ENCODE peak calls at places on chromosomes 12 and 14, in eight cellular contexts. H is heart left ventricle, Z is esophagus squamous epithelium, E is lower lobe of right lung, B is left ventricle myocardium inferior, G is WERI-Rb-1, T is breast epithelium, W is psoas muscle. N is an unnamed sample. For H3K9me3, the result is how much of the 10 kb centered on the place peaks cover.

GRCh38 chr14:51653855-51654548 is 2.3 kb downstream of the FRMD6 start:
- DNase-seq in W (no peak), H (no peak), G (no peak), Z (no peak), E (no peak), T (no peak), B (no peak), N (no peak)

GRCh38 chr14:73796881-73797539 is 54.6 kb upstream of the PTGR2 start:
- DNase-seq in W (no peak), T (no peak), B (no peak), H (no peak), Z (no peak), E (no peak), G (no peak), N (no peak)

GRCh38 chr14:42277840-42278239 is 671.2 kb downstream of the LRFN5 start:
- DNase-seq in W (no peak), Z (no peak), T (no peak), E (no peak), G (no peak), H (no peak), B (no peak), N (no peak)

GRCh38 chr14:75182820-75183219 is 6.4 kb upstream of the TMED10 start:
- DNase-seq in W (no peak), H (no peak), B (no peak), T (no peak), Z (no peak), G (no peak), E (no peak), N (no peak)

GRCh38 chr14:91387135-91387849 is 30.3 kb downstream of the CCDC88C start:
- DNase-seq in T (no peak), B (no peak), G (peak), H (no peak), W (no peak), E (peak), Z (no peak), N (no peak)

GRCh38 chr12:54352891-54353874 is 11.1 kb downstream of the GPR84 start:
- DNase-seq in B (no peak), Z (no peak), W (no peak), H (no peak), G (peak), T (no peak), E (no peak), N (no peak)

GRCh38 chr12:121942145-121942718 is 23.8 kb downstream of the CFAP251 start:
- DNase-seq in E (no peak), W (no peak), Z (no peak), T (no peak), H (no peak), B (no peak), G (no peak), N (no peak)

GRCh38 chr14:59356298-59356697 is 108.9 kb downstream of the GPR135 start:
- DNase-seq in E (no peak), T (no peak), G (no peak), Z (no peak), H (no peak), W (no peak), B (no peak), N (no peak)

GRCh38 chr14:68137704-68138619 is 318.4 kb downstream of the RAD51B start:
- DNase-seq in W (peak), B (no peak), E (no peak), T (no peak), Z (no peak), H (no peak), G (no peak), N (peak)

GRCh38 chr12:26116829-26117228 is 8.0 kb downstream of the BHLHE41 start:
- DNase-seq in E (no peak), T (no peak), G (no peak), W (no peak), Z (no peak), B (no peak), H (no peak), N (no peak)

GRCh38 chr12:57793920-57794319 is 11.3 kb downstream of the TSFM start:
- DNase-seq in T (no peak), G (no peak), H (no peak), B (no peak), Z (no peak), W (no peak), E (no peak), N (no peak)

GRCh38 chr14:69719501-69719951 is 47.4 kb upstream of the SRSF5 start:
- DNase-seq in H (peak), Z (no peak), T (no peak), E (peak), W (peak), B (peak), G (no peak), N (peak)

DNA sequence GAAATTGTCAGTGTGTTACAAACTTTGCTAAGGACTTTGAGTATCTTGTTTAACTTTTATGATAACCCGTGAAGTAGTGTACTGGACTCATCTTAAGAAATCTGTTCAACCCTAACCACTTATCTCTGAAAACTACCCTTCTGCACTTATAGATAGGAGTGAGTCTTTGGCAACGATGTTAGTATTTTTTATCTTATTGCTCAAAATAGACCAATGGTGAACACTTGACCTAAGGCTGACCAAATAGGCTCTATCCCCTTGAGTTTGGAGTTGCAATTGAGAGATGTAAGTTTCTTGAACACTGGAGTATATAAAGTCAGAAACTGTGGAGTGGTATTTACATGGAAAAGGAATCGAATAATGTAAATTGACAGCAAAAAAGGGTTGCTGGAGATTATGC is 786.1 kb downstream of the TMTC2 start:
- DNase-seq in W (no peak), E (no peak), G (no peak), B (no peak), Z (no peak), H (no peak), T (no peak), N (no peak)
- H3K9me3 ChIP-seq in W (under half), E (under half), G (under half), B (under half), Z (under half), H (under half), T (under half), N (under half)

GRCh38 chr12:114838480-114838879 is 154.5 kb upstream of the TBX3 start:
- DNase-seq in E (no peak), W (no peak), T (no peak), B (no peak), G (no peak), Z (no peak), H (no peak), N (no peak)

GRCh38 chr12:114834621-114835020 is 150.6 kb upstream of the TBX3 start:
- DNase-seq in H (no peak), E (no peak), Z (no peak), T (no peak), W (no peak), G (no peak), B (no peak), N (no peak)

GRCh38 chr12:114841557-114842251 is 157.7 kb upstream of the TBX3 start:
- DNase-seq in W (no peak), E (no peak), T (no peak), B (no peak), Z (no peak), G (no peak), H (no peak), N (no peak)

GRCh38 chr12:114835031-114835430 is 151.1 kb upstream of the TBX3 start:
- DNase-seq in B (no peak), Z (no peak), T (no peak), H (no peak), W (no peak), G (no peak), E (no peak), N (no peak)

GRCh38 chr12:114836609-114837008 is 152.6 kb upstream of the TBX3 start:
- DNase-seq in E (no peak), T (no peak), G (no peak), W (no peak), H (no peak), B (no peak), Z (no peak), N (no peak)
- H3K9me3 ChIP-seq in E (under half), T (under half), G (under half), W (under half), H (under half), B (under half), Z (under half), N (under half)

GRCh38 chr12:71763682-71764379 is 9.2 kb downstream of the RAB21 start:
- DNase-seq in T (no peak), E (no peak), B (no peak), H (no peak), G (no peak), Z (no peak), W (no peak), N (no peak)

GRCh38 chr12:71766202-71766601 is 11.5 kb downstream of the RAB21 start:
- DNase-seq in G (no peak), Z (no peak), E (no peak), H (no peak), W (no peak), B (no peak), T (no peak), N (no peak)

GRCh38 chr12:71767183-71767582 is 12.5 kb downstream of the RAB21 start:
- DNase-seq in B (no peak), E (no peak), T (no peak), W (no peak), G (no peak), H (no peak), Z (no peak), N (no peak)

GRCh38 chr12:71768900-71769299 is 14.2 kb downstream of the RAB21 start:
- DNase-seq in B (no peak), W (no peak), E (no peak), H (no peak), G (no peak), Z (no peak), T (no peak), N (no peak)

GRCh38 chr12:71764587-71765321 is 10.1 kb downstream of the RAB21 start:
- DNase-seq in G (no peak), B (no peak), E (no peak), Z (no peak), T (no peak), W (no peak), H (no peak), N (no peak)
- H3K9me3 ChIP-seq in G (under half), B (under half), E (under half), Z (under half), T (under half), W (under half), H (under half), N (under half)

DNA sequence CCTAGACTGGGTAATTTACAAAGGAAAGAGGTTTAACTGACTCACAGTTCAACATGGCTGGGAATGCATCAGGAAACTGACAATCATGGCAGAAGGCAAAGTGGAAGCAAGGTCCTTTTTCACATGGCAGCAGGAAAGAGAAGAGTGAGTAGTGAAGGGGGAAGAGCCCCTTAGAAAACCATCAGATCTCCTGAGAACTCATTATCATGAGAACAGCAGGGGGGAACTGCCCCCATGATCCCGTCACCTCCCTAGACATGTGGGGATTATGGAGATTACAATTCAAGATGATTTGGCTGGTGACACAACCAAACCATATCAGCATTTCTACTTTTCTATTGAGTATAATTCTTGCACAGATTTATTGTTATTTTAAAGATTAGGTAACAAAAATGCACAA is 822.1 kb upstream of the FLRT2 start:
- DNase-seq in W (no peak), G (peak), B (no peak), Z (no peak), T (no peak), H (no peak), E (no peak), N (no peak)
- H3K9me3 ChIP-seq in W (under half), G (under half), B (under half), Z (under half), T (under half), H (under half), E (under half), N (under half)

GRCh38 chr14:104472073-104472472 is 107.5 kb upstream of the C14orf180 start:
- DNase-seq in Z (no peak), T (no peak), W (no peak), H (no peak), E (no peak), G (no peak), B (no peak), N (no peak)
- H3K9me3 ChIP-seq in Z (under half), T (under half), W (under half), H (under half), E (under half), G (under half), B (under half), N (under half)

DNA sequence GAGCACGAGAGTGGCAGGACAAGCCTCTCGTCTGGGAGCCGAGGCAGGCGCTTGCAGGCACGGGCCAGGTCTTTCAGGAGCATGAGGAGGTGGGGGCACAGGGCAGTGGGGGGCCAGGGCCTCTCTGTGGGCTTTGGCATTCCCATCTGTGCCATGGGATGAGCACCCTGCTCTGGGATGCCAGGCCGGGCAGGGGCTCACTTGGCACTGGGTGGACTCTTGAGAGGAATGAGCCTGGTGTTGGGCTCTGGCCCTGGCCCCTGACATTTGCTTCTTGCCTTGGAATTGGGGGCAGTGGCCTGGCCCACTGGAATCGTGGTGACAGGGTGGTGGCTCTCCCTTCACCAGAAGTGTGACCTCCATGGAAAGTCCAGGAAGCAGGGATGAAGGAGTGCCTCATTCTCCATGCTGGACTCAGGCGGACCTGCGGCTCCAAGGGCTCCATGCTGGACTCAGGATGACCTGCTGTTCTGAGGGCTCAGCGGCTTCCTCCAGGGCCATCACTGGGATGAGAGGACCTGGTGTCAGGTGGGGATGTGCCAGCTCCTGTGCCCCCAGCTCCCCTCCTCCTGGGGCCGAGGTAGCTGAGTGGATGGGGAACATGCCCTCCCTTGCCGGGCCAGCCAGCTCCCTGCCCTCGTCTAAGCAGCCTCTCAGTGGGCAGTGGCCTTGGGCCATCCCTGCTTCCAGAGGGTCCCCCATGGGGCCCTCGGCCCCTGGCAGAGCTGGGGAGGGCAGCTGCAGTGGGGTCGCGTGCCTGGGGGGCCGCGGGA is 220.3 kb downstream of the KIF26A start:
- DNase-seq in H (no peak), Z (no peak), B (no peak), T (peak), E (peak), W (no peak), G (peak), N (peak)
- H3K9me3 ChIP-seq in H (under half), Z (under half), B (under half), T (under half), E (under half), W (under half), G (under half), N (under half)

DNA sequence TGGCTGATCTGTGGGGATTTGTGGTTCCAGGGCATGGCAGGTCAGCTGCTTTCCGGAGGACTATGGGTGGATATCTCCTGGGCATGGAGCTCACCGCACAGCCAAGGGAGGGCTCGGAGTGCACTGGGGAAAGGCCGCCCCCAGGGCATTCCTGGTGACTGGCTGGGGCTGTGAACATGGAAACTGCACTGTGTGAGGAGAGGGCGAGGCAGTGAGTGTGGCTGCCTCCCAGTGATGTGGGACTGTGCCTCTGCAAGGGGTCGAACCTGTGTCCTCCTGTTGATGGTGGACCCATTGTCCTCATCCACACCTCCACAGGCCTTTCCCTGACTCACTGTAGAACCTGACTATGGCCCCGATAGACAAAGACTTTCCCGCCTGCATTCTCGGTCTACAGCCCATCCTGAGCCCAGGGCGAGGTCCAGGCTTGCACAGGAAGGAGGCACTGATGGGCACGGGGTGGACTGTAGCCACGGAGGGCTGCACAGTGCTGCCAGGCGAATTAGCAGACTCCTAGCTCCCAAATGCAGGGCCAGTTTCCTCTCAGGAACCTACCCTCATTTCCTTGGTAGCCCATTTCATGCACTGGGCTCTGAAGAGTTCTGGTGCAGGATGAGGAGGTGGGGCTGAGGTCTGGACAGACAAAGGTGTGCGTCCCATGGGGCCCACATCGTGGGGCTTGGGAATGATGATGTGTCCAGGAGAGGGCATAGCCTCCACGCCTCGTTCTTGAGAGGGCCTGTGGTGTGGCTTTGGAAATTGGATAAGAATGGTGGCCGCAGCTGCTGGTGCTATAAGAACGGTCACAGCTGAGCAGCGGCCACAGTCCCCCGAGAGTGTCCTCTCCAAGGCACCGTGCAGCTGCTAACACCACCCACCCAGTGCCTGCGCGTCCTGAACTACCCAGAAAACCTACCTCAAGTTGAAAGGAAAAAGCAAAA is 415.1 kb downstream of the TMEM121 start:
- DNase-seq in Z (no peak), B (no peak), E (no peak), T (no peak), G (no peak), W (no peak), H (peak), N (no peak)
- H3K9me3 ChIP-seq in Z (under half), B (under half), E (under half), T (under half), G (under half), W (under half), H (under half), N (under half)

GRCh38 chr14:104230119-104230885 is 91.9 kb downstream of the KIF26A start:
- DNase-seq in Z (no peak), G (no peak), E (no peak), B (no peak), T (no peak), W (no peak), H (no peak), N (no peak)
- H3K9me3 ChIP-seq in Z (under half), G (under half), E (under half), B (under half), T (under half), W (under half), H (under half), N (under half)

GRCh38 chr12:128121424-128121823 is 145.5 kb upstream of the TMEM132C start:
- DNase-seq in W (no peak), Z (no peak), T (no peak), G (no peak), E (no peak), H (no peak), B (no peak), N (no peak)
- H3K9me3 ChIP-seq in W (under half), Z (under half), T (under half), G (under half), E (under half), H (under half), B (under half), N (under half)

DNA sequence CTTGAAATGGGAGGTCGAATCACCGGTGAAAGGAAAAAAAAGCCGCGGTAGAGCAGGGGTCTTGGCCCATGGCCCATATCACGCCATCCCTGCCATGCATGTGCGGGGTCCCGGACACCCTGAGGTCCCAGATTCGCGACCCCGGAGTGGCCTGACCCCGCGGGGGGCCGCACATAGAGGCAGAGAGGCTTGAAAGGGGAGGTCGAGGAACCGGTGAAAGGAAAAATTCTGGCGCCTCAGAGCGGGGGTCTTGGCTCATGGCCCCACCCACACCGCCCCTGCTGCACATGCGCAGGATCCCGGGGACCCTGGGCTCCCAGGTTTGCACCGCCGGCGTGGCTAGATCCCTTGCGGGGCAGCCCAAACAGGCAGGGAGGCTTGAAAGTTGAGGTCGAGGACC is 319.8 kb downstream of the ALG10 start:
- DNase-seq in Z (no peak), G (no peak), T (no peak), H (no peak), B (no peak), E (no peak), W (no peak), N (no peak)
- H3K9me3 ChIP-seq in Z (half or more), G (under half), T (half or more), H (under half), B (under half), E (under half), W (under half), N (under half)